ENCODE peak calls at places on chromosomes 1 and 21, in five cellular contexts. P is neural progenitor cell, D is GM23248, K is PC-3, Z is MM.1S. O is an unnamed sample. For H3F3A, the result is how much of the 10 kb centered on the place peaks cover.

GRCh38 chr1:233061265-233061664 is 110.9 kb downstream of the NTPCR start:
- DNase-seq in Z (no peak), D (no peak), P (no peak), K (no peak), O (no peak)

GRCh38 chr1:177817969-177818872 is 151.6 kb downstream of the SEC16B start:
- DNase-seq in P (no peak), Z (peak), D (no peak), K (no peak), O (no peak)

GRCh38 chr1:244010191-244010590 is 40.9 kb upstream of the ZBTB18 start:
- DNase-seq in P (peak), K (peak), D (peak), Z (no peak), O (peak)

GRCh38 chr1:70499695-70500094 is 88.6 kb downstream of the CTH start:
- DNase-seq in K (peak), D (peak), Z (no peak), P (no peak), O (no peak)

GRCh38 chr21:33069994-33070811 is at the start of gene OLIG1:
- DNase-seq in Z (no peak), D (peak), K (peak), P (peak), O (no peak)

GRCh38 chr1:228340686-228341449 is 65.8 kb downstream of the TRIM11 start:
- DNase-seq in P (peak), K (no peak), D (no peak), Z (no peak), O (no peak)

GRCh38 chr1:240000634-240001033 is 91.0 kb upstream of the FMN2 start:
- DNase-seq in K (peak), Z (no peak), P (no peak), D (peak), O (no peak)

GRCh38 chr1:84208935-84209334 is 64.9 kb downstream of the PRKACB start:
- DNase-seq in P (no peak), D (no peak), Z (no peak), K (peak), O (no peak)

GRCh38 chr1:227299688-227300087 is 18.6 kb downstream of the CDC42BPA start:
- DNase-seq in P (no peak), Z (no peak), D (peak), K (peak), O (peak)

GRCh38 chr1:39625462-39626273 is 13.8 kb downstream of the HEYL start:
- DNase-seq in Z (no peak), K (no peak), P (no peak), D (peak), O (no peak)

GRCh38 chr1:39992229-39992628 is 37.3 kb downstream of the MFSD2A start:
- DNase-seq in K (no peak), D (peak), P (no peak), Z (no peak), O (no peak)

GRCh38 chr21:41879190-41879998 is at the start of gene PRDM15:
- DNase-seq in Z (peak), D (peak), P (peak), K (peak), O (peak)

GRCh38 chr1:2607681-2608041 is 21.1 kb downstream of the PRXL2B start:
- DNase-seq in P (no peak), Z (no peak), K (no peak), D (no peak), O (no peak)

DNA sequence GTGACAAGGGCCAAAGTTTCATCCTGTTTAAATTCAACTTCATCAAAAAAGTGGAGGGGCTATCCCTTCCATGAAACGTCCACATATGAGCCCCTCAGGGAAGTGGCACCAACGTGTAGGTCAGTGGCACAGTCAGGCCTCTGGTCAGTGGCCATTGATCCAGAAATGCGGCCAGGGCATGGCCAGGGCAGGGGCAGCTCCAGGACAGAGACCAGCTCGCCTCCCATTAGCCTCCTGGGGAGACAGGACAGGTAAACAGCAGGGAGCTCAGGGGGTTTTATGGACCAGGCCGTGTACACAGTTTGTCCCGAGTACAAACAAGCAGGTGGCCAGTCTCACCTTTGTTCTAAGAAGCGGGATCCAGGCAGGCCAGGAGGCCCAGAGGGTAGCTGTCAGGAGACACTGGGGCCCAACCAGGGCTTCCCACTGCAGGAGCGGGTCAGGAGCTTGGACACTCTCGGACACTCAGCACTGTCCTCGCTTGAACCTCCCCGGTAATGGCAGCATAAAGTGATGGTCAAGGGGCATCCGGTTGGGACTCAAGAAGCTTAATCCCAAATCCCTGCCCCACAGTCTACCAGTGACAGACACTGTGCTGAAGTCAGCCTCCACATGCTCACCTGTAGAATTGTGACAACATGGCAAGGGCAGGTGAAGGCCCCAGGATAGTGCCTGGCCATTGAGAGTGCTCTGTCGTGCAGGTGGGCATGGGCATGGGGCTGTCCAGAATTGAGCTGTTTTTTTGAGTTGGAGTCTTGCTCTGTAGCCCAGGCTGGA is 144.1 kb upstream of the ERRFI1 start:
- DNase-seq in Z (no peak), K (no peak), D (no peak), P (no peak), O (no peak)
- H2AFZ ChIP-seq in Z (no peak), K (peak), D (no peak), P (no peak), O (no peak)

GRCh38 chr21:8992731-8993174 is 1528.6 kb upstream of the TPTE start:
- DNase-seq in K (peak), P (no peak), Z (no peak), D (no peak), O (peak)

GRCh38 chr21:8991968-8992621 is 1529.3 kb upstream of the TPTE start:
- DNase-seq in K (peak), P (no peak), Z (no peak), D (no peak), O (no peak)

GRCh38 chr21:8990326-8991087 is 1530.9 kb upstream of the TPTE start:
- DNase-seq in D (no peak), P (no peak), Z (no peak), K (peak), O (peak)

GRCh38 chr21:8989883-8990325 is 1531.5 kb upstream of the TPTE start:
- DNase-seq in P (no peak), K (peak), D (no peak), Z (no peak), O (peak)

GRCh38 chr21:8991088-8991907 is 1530.1 kb upstream of the TPTE start:
- DNase-seq in P (no peak), Z (no peak), D (no peak), K (peak), O (peak)
- H3F3A ChIP-seq in P (under half), Z (under half), D (under half), K (under half), O (under half)

GRCh38 chr1:45925728-45926287 is 122.4 kb downstream of the MAST2 start:
- DNase-seq in D (no peak), Z (peak), K (no peak), P (no peak), O (no peak)

GRCh38 chr1:45922813-45923212 is 119.4 kb downstream of the MAST2 start:
- DNase-seq in Z (no peak), K (no peak), P (no peak), D (no peak), O (no peak)

GRCh38 chr1:45923343-45923742 is 119.9 kb downstream of the MAST2 start:
- DNase-seq in D (no peak), Z (no peak), P (no peak), K (no peak), O (no peak)

GRCh38 chr1:45924736-45925135 is 121.3 kb downstream of the MAST2 start:
- DNase-seq in Z (no peak), D (peak), P (peak), K (no peak), O (peak)

DNA sequence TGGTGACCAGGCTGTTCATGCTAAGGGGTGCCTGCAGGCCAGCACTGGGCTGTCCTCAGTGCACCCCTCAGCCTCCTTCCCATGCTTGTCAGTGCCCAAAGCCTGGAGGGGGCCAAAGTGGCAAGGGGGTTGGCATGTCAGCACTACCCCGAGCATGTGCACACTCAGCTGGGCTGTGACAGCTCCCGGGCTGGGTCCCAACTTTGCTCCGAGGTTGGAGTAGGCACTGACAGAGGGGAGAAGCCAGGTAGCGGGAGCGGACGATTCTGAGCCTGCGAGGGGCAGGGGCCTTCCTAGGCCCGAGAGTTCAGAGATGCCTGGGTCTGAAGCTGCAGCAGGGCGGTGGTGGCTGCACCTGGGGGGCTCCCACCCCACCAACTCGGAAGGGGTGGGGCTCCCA is 119.0 kb downstream of the MAST2 start:
- DNase-seq in P (no peak), Z (no peak), D (no peak), K (no peak), O (no peak)
- H2AFZ ChIP-seq in P (no peak), Z (no peak), D (no peak), K (no peak), O (no peak)

GRCh38 chr1:155322571-155322952 is 1.9 kb downstream of the RUSC1 start:
- DNase-seq in D (peak), Z (no peak), K (peak), P (peak), O (no peak)

GRCh38 chr1:155322953-155323728 is 2.4 kb downstream of the RUSC1 start:
- DNase-seq in P (peak), Z (peak), D (peak), K (peak), O (peak)

GRCh38 chr1:155320252-155320651 is 442 bp upstream of the RUSC1 start:
- DNase-seq in D (no peak), K (no peak), P (no peak), Z (no peak), O (no peak)

GRCh38 chr1:155320661-155321576 is at the start of gene RUSC1:
- DNase-seq in K (peak), P (peak), D (peak), Z (no peak), O (no peak)

GRCh38 chr1:155321577-155322497 is 1.1 kb downstream of the RUSC1 start:
- DNase-seq in Z (no peak), D (peak), P (peak), K (no peak), O (no peak)
- H3F3A ChIP-seq in Z (under half), D (under half), P (half or more), K (under half), O (under half)

GRCh38 chr1:15101112-15101760 is 52.3 kb upstream of the TMEM51 start:
- DNase-seq in Z (no peak), K (no peak), D (no peak), P (no peak), O (no peak)
- H2AFZ ChIP-seq in Z (peak), K (no peak), D (no peak), P (no peak), O (no peak)

GRCh38 chr1:156488566-156489165 is 11.9 kb downstream of the MEF2D start:
- DNase-seq in Z (peak), D (no peak), K (peak), P (no peak), O (peak)
- H3F3A ChIP-seq in Z (half or more), D (under half), K (under half), P (under half), O (under half)

GRCh38 chr21:45982256-45982757 is 737 bp downstream of the COL6A1 start:
- DNase-seq in P (peak), Z (no peak), D (peak), K (peak), O (peak)
- H2AFZ ChIP-seq in P (peak), Z (no peak), D (no peak), K (no peak), O (peak)

GRCh38 chr1:161185282-161185682 is 8.0 kb upstream of the B4GALT3 start:
- DNase-seq in P (no peak), D (peak), Z (peak), K (no peak), O (no peak)
- H3F3A ChIP-seq in P (under half), D (under half), Z (under half), K (under half), O (under half)